ENCODE peak calls at places on chromosomes 6 and 20, in seven cellular contexts. S, H, B, Z, F, M and Y are unnamed samples.

GRCh38 chr6:156779206-156780116 is 2.3 kb downstream of the ARID1B start:
- DNase-seq in F (peak; percentile 63), H (no peak), Z (peak; percentile 46), B (no peak), S (no peak), M (peak; percentile 52), Y (peak; percentile 39)

GRCh38 chr6:75285156-75285639 is 606 bp upstream of the TMEM30A start:
- DNase-seq in H (no peak), F (no peak), B (no peak), Z (no peak), S (no peak), M (no peak), Y (no peak)

GRCh38 chr20:2698186-2698817 is 5.7 kb downstream of the EBF4 start:
- DNase-seq in F (no peak), H (no peak), B (no peak), S (no peak), M (no peak), Z (peak; percentile 26), Y (no peak)

GRCh38 chr20:61900376-61901293 is 165.0 kb downstream of the TAF4 start:
- DNase-seq in H (no peak), M (no peak), F (peak; percentile 4), Z (no peak), B (no peak), S (no peak), Y (no peak)

GRCh38 chr6:26555505-26556262 is 17.5 kb downstream of the HMGN4 start:
- DNase-seq in H (no peak), S (peak; percentile 48), M (peak; percentile 18), Z (no peak), F (no peak), B (no peak), Y (peak; percentile 53)

GRCh38 chr6:159894991-159895390 is 4.2 kb downstream of the MAS1 start:
- DNase-seq in H (no peak), F (no peak), M (no peak), B (no peak), S (no peak), Z (no peak), Y (no peak)

GRCh38 chr20:14384411-14384810 is 47.0 kb upstream of the FLRT3 start:
- DNase-seq in Z (no peak), S (no peak), M (no peak), F (no peak), B (no peak), H (no peak), Y (no peak)

GRCh38 chr20:60365063-60365640 is 406.9 kb downstream of the CDH26 start:
- DNase-seq in Z (no peak), M (no peak), S (no peak), H (no peak), F (no peak), B (no peak), Y (no peak)

GRCh38 chr6:87826376-87826775 is 124.3 kb upstream of the AKIRIN2 start:
- DNase-seq in M (peak; percentile 58), F (no peak), H (no peak), S (no peak), Z (no peak), B (no peak), Y (no peak)

GRCh38 chr6:106247293-106247692 is 78.3 kb downstream of the ATG5 start:
- DNase-seq in B (no peak), S (no peak), F (no peak), H (no peak), Z (no peak), M (no peak), Y (no peak)

GRCh38 chr20:23641936-23642751 is 4.4 kb upstream of the CST3 start:
- DNase-seq in Z (no peak), F (no peak), M (no peak), S (peak; percentile 85), H (no peak), B (peak; percentile 92), Y (no peak)

GRCh38 chr6:43496370-43497128 is 13.6 kb downstream of the LRRC73 start:
- DNase-seq in M (no peak), Z (no peak), H (peak; percentile 66), F (no peak), B (no peak), S (peak; percentile 46), Y (peak; percentile 35)

GRCh38 chr6:28922841-28923317 is 906 bp downstream of the TRIM27 start:
- DNase-seq in H (no peak), Z (peak; percentile 58), S (peak; percentile 56), F (no peak), B (no peak), M (no peak), Y (peak; percentile 57)

GRCh38 chr6:120493483-120493882 is 840.8 kb downstream of the TBC1D32 start:
- DNase-seq in M (no peak), Z (no peak), F (no peak), S (no peak), B (no peak), H (no peak), Y (no peak)

GRCh38 chr6:11067348-11067747 is 23.2 kb upstream of the ELOVL2 start:
- DNase-seq in Z (no peak), F (no peak), S (no peak), B (no peak), H (peak; percentile 53), M (no peak), Y (no peak)

GRCh38 chr6:37276916-37277509 is 19.1 kb upstream of the TMEM217 start:
- DNase-seq in S (no peak), M (no peak), Z (no peak), H (no peak), B (no peak), F (no peak), Y (no peak)

GRCh38 chr6:5580736-5581568 is 319.6 kb downstream of the FARS2 start:
- DNase-seq in B (no peak), H (no peak), M (no peak), S (no peak), F (no peak), Z (no peak), Y (no peak)

GRCh38 chr6:170135821-170136471 is 154.9 kb downstream of the DLL1 start:
- DNase-seq in Z (no peak), F (no peak), S (no peak), M (no peak), B (no peak), H (no peak), Y (peak; percentile 3)

GRCh38 chr6:45514454-45514853 is 136.7 kb upstream of the SUPT3H start:
- DNase-seq in S (no peak), Z (no peak), F (no peak), B (no peak), H (no peak), M (no peak), Y (no peak)

GRCh38 chr6:137849709-137850093 is 17.4 kb upstream of the TNFAIP3 start:
- DNase-seq in F (no peak), M (no peak), H (no peak), S (no peak), B (no peak), Z (no peak), Y (no peak)

GRCh38 chr20:37758332-37758731 is 64.5 kb downstream of the CTNNBL1 start:
- DNase-seq in S (no peak), H (peak; percentile 66), M (no peak), Z (no peak), B (peak; percentile 83), F (peak; percentile 6), Y (no peak)

GRCh38 chr20:878511-879307 is 37.4 kb downstream of the ANGPT4 start:
- DNase-seq in B (no peak), S (peak; percentile 52), H (peak; percentile 50), Z (no peak), F (no peak), M (no peak), Y (peak; percentile 7)

GRCh38 chr6:166760288-166760687 is 133.2 kb upstream of the RPS6KA2 start:
- DNase-seq in B (no peak), S (no peak), Z (no peak), M (no peak), H (no peak), F (no peak), Y (no peak)

GRCh38 chr6:111592726-111593515 is 12.8 kb downstream of the TRAF3IP2 start:
- DNase-seq in M (no peak), H (no peak), Z (no peak), S (no peak), F (no peak), B (no peak), Y (peak; percentile 72)

GRCh38 chr20:35604444-35604750 is 11.2 kb upstream of the SPAG4 start:
- DNase-seq in F (no peak), M (no peak), B (no peak), Z (no peak), S (no peak), H (peak; percentile 67), Y (peak; percentile 44)

GRCh38 chr20:35603695-35604443 is 11.8 kb upstream of the SPAG4 start:
- DNase-seq in F (no peak), H (no peak), M (no peak), B (no peak), S (no peak), Z (no peak), Y (no peak)

GRCh38 chr20:35610833-35611427 is 4.7 kb upstream of the SPAG4 start:
- DNase-seq in Z (no peak), B (no peak), S (peak; percentile 46), M (no peak), F (no peak), H (no peak), Y (no peak)

GRCh38 chr20:35606127-35606526 is 9.5 kb upstream of the SPAG4 start:
- DNase-seq in H (no peak), M (no peak), F (no peak), Z (no peak), B (no peak), S (no peak), Y (no peak)

GRCh38 chr20:35607003-35607735 is 8.5 kb upstream of the SPAG4 start:
- DNase-seq in F (no peak), B (no peak), H (peak; percentile 70), Z (no peak), M (no peak), S (no peak), Y (no peak)
- H3K4me1 ChIP-seq in F (peaks cover under 1% of the 10 kb centered on the region), B (peaks cover 3% of the 10 kb centered on the region), H (peaks cover 16% of the 10 kb centered on the region), Z (no peaks in the 10 kb centered on the region), M (no peaks in the 10 kb centered on the region), S (no peaks in the 10 kb centered on the region), Y (no peaks in the 10 kb centered on the region)

GRCh38 chr6:108484016-108484415 is 76.7 kb upstream of the FOXO3 start:
- DNase-seq in M (no peak), Z (no peak), H (no peak), F (no peak), B (no peak), S (no peak), Y (no peak)
- H3K4me3 ChIP-seq in M (no peak overlapping the region), Z (no peak overlapping the region), H (no peak overlapping the region), F (no peak overlapping the region), B (no peak overlapping the region), S (no peak overlapping the region), Y (no peak overlapping the region)

GRCh38 chr6:107398005-107398404 is 61.4 kb downstream of the PDSS2 start:
- DNase-seq in B (no peak), S (peak; percentile 43), Z (no peak), H (no peak), F (no peak), M (no peak), Y (no peak)
- H3K9me3 ChIP-seq in B (no peaks in the 10 kb centered on the region), S (no peaks in the 10 kb centered on the region), Z (peaks cover 9% of the 10 kb centered on the region), H (no peaks in the 10 kb centered on the region), F (peaks cover 52% of the 10 kb centered on the region), M (no peaks in the 10 kb centered on the region), Y (peaks cover 9% of the 10 kb centered on the region)

GRCh38 chr20:63633732-63634131 is 6.8 kb upstream of the GMEB2 start:
- DNase-seq in B (no peak), F (no peak), M (no peak), S (no peak), H (no peak), Z (no peak), Y (no peak)
- H3K4me1 ChIP-seq in B (peaks cover 6% of the 10 kb centered on the region), F (peaks cover 18% of the 10 kb centered on the region), M (peaks cover 1% of the 10 kb centered on the region), S (no peaks in the 10 kb centered on the region), H (peaks cover 3% of the 10 kb centered on the region), Z (peaks cover 8% of the 10 kb centered on the region), Y (peaks cover 3% of the 10 kb centered on the region)